ENCODE peak calls at places on chromosome 4, in six cellular contexts. L is NCI-H510A treated with DMSO at 0.1 percent for 48 hours; D is body of pancreas; Z is Right ventricle myocardium superior; Y is stimulated activated naive CD8-positive, alpha-beta T cell treated with anti-CD3 and anti-CD28 coated beads, Interleukin-15, Interleukin-2, amounts not matched to agents 100 U/mL and 50 U/mL, for 24 hours; W is stimulated activated CD4-positive, alpha-beta T cell treated with anti-CD3 and anti-CD28 coated beads, Interleukin-15, amount 100 ng/mL, for 1 hour. T is an unnamed sample.
A peak's percentile ranks its signal among the peaks of the same experiment; 100 is the strongest.

GRCh38 chr4:56505269-56506109 is at the start of gene ARL9:
- DNase-seq in L (peak; percentile 75), D (peak; percentile 57), Z (peak; percentile 63), Y (peak; percentile 69), W (peak; percentile 36), T (peak; percentile 49)

GRCh38 chr4:184807797-184808718 is 17.7 kb downstream of the ACSL1 start:
- DNase-seq in L (peak; percentile 25), D (peak; percentile 31), Z (no peak), Y (no peak), W (no peak), T (no peak)

GRCh38 chr4:80362578-80363181 is 27.1 kb downstream of the CFAP299 start:
- DNase-seq in L (peak; percentile 36), D (peak; percentile 18), Z (no peak), Y (peak; percentile 51), W (no peak), T (peak; percentile 47)

GRCh38 chr4:159446266-159446976 is 343.5 kb downstream of the RAPGEF2 start:
- DNase-seq in L (peak; percentile 63), D (peak; percentile 41), Z (peak; percentile 42), Y (peak; percentile 5), W (no peak), T (peak; percentile 9)

GRCh38 chr4:26736621-26737020 is 124.0 kb upstream of the STIM2 start:
- DNase-seq in L (no peak), D (no peak), Z (no peak), Y (no peak), W (no peak), T (no peak)

GRCh38 chr4:145301386-145302080 is 121.1 kb upstream of the OTUD4 start:
- DNase-seq in L (no peak), D (no peak), Z (no peak), Y (no peak), W (no peak), T (no peak)

GRCh38 chr4:15695240-15695699 is 7.6 kb upstream of the BST1 start:
- DNase-seq in L (no peak), D (no peak), Z (no peak), Y (no peak), W (no peak), T (no peak)

GRCh38 chr4:125444166-125444565 is 129.4 kb downstream of the FAT4 start:
- DNase-seq in L (no peak), D (no peak), Z (no peak), Y (no peak), W (no peak), T (no peak)

GRCh38 chr4:1398686-1399507 is 7.3 kb downstream of the NKX1-1 start:
- DNase-seq in L (no peak), D (no peak), Z (peak; percentile 19), Y (no peak), W (no peak), T (no peak)

GRCh38 chr4:67907650-67908049 is 23.8 kb upstream of the TMPRSS11D start:
- DNase-seq in L (no peak), D (no peak), Z (no peak), Y (no peak), W (no peak), T (no peak)

GRCh38 chr4:51831133-51831532 is 11.8 kb upstream of the DCUN1D4 start:
- DNase-seq in L (no peak), D (peak; percentile 82), Z (peak; percentile 80), Y (peak; percentile 61), W (peak; percentile 28), T (peak; percentile 74)

GRCh38 chr4:54318904-54319303 is 89.8 kb downstream of the PDGFRA start:
- DNase-seq in L (no peak), D (peak; percentile 21), Z (no peak), Y (peak; percentile 10), W (no peak), T (no peak)

GRCh38 chr4:13530823-13531608 is 13.3 kb downstream of the NKX3-2 start:
- DNase-seq in L (no peak), D (no peak), Z (no peak), Y (no peak), W (no peak), T (no peak)

GRCh38 chr4:185296665-185297460 is 87.5 kb downstream of the SNX25 start:
- DNase-seq in L (no peak), D (no peak), Z (no peak), Y (no peak), W (no peak), T (no peak)

GRCh38 chr4:13432453-13432852 is 51.7 kb downstream of the RAB28 start:
- DNase-seq in L (no peak), D (no peak), Z (no peak), Y (no peak), W (no peak), T (no peak)

GRCh38 chr4:80199947-80200346 is 2.6 kb downstream of the PRDM8 start:
- DNase-seq in L (no peak), D (no peak), Z (no peak), Y (no peak), W (no peak), T (no peak)

GRCh38 chr4:8304827-8305695 is 35.5 kb downstream of the HTRA3 start:
- DNase-seq in L (no peak), D (no peak), Z (peak; percentile 21), Y (no peak), W (no peak), T (no peak)

GRCh38 chr4:103892616-103893015 is 172.8 kb upstream of the TACR3 start:
- DNase-seq in L (no peak), D (no peak), Z (no peak), Y (no peak), W (no peak), T (no peak)

GRCh38 chr4:103075894-103076776 is at the start of gene SLC9B2:
- DNase-seq in L (peak; percentile 28), D (peak; percentile 67), Z (peak; percentile 83), Y (peak; percentile 65), W (peak; percentile 24), T (peak; percentile 59)

GRCh38 chr4:168725935-168726334 is 229.1 kb downstream of the PALLD start:
- DNase-seq in L (no peak), D (no peak), Z (no peak), Y (no peak), W (no peak), T (no peak)

GRCh38 chr4:155687380-155687982 is 20.8 kb downstream of the GUCY1A1 start:
- DNase-seq in L (no peak), D (peak; percentile 19), Z (no peak), Y (no peak), W (no peak), T (no peak)

GRCh38 chr4:142596595-142596994 is 249.5 kb downstream of the INPP4B start:
- DNase-seq in L (no peak), D (peak; percentile 41), Z (no peak), Y (no peak), W (no peak), T (no peak)

GRCh38 chr4:60657041-60657440 is 543.1 kb upstream of the ADGRL3 start:
- DNase-seq in L (no peak), D (no peak), Z (no peak), Y (no peak), W (no peak), T (no peak)

GRCh38 chr4:153432971-153433752 is 33.0 kb upstream of the TMEM131L start:
- DNase-seq in L (peak; percentile 6), D (peak; percentile 90), Z (peak; percentile 47), Y (peak; percentile 76), W (peak; percentile 24), T (peak; percentile 74)

GRCh38 chr4:180960758-180961401 is 1282.3 kb upstream of the TENM3 start:
- DNase-seq in L (no peak), D (no peak), Z (no peak), Y (no peak), W (no peak), T (no peak)

GRCh38 chr4:88742561-88742960 is 44.9 kb upstream of the NAP1L5 start:
- DNase-seq in L (no peak), D (no peak), Z (no peak), Y (no peak), W (no peak), T (no peak)

GRCh38 chr4:138242076-138242829 is at the start of gene SLC7A11:
- DNase-seq in L (peak; percentile 98), D (peak; percentile 87), Z (no peak), Y (peak; percentile 48), W (no peak), T (peak; percentile 83)

GRCh38 chr4:159150380-159150779 is 47.5 kb downstream of the RAPGEF2 start:
- DNase-seq in L (peak; percentile 21), D (no peak), Z (no peak), Y (no peak), W (no peak), T (no peak)

GRCh38 chr4:110869862-110870577 is 247.1 kb upstream of the PITX2 start:
- DNase-seq in L (peak; percentile 21), D (no peak), Z (no peak), Y (no peak), W (no peak), T (no peak)

GRCh38 chr4:156217236-156217635 is 263.6 kb upstream of the CTSO start:
- DNase-seq in L (no peak), D (no peak), Z (no peak), Y (no peak), W (no peak), T (no peak)

GRCh38 chr4:16881151-16881884 is 17.1 kb downstream of the LDB2 start:
- DNase-seq in L (no peak), D (no peak), Z (no peak), Y (no peak), W (no peak), T (no peak)

GRCh38 chr4:24470681-24471622 is 113.4 kb downstream of the DHX15 start:
- DNase-seq in L (no peak), D (peak; percentile 20), Z (peak; percentile 53), Y (peak; percentile 26), W (no peak), T (peak; percentile 11)

GRCh38 chr4:28744066-28744465 is 1883.4 kb downstream of the STIM2 start:
- DNase-seq in L (no peak), D (no peak), Z (no peak), Y (no peak), W (no peak), T (no peak)

GRCh38 chr4:122652379-122652778 is 31.5 kb upstream of the IL21 start:
- DNase-seq in L (no peak), D (peak; percentile 42), Z (no peak), Y (peak; percentile 51), W (peak; percentile 9), T (peak; percentile 13)

GRCh38 chr4:7557447-7557846 is 122.7 kb upstream of the PSAPL1 start:
- DNase-seq in L (no peak), D (no peak), Z (no peak), Y (no peak), W (no peak), T (no peak)

GRCh38 chr4:125254111-125254510 is 60.6 kb upstream of the FAT4 start:
- DNase-seq in L (no peak), D (no peak), Z (no peak), Y (no peak), W (no peak), T (no peak)

GRCh38 chr4:60721680-60722079 is 478.4 kb upstream of the ADGRL3 start:
- DNase-seq in L (no peak), D (no peak), Z (no peak), Y (no peak), W (no peak), T (no peak)

GRCh38 chr4:123478859-123479345 is 82.3 kb downstream of the SPRY1 start:
- DNase-seq in L (peak; percentile 52), D (peak; percentile 47), Z (no peak), Y (peak; percentile 42), W (no peak), T (peak; percentile 19)